ENCODE peak calls at places on chromosomes 6 and 20, in nine cellular contexts. G, V, Q, N, M, P, H, K and Z are unnamed samples. For H3K4me1, the result is how much of the 10 kb centered on the place peaks cover.

GRCh38 chr6:13360671-13361540 is 32.6 kb upstream of the TBC1D7 start:
- DNase-seq in Q (peak), H (no peak), G (no peak), K (no peak), M (no peak), V (peak), N (no peak), P (no peak), Z (no peak)

GRCh38 chr20:62405981-62406513 is 1.0 kb downstream of the CABLES2 start:
- DNase-seq in K (no peak), M (no peak), H (no peak), V (no peak), N (no peak), Q (no peak), G (no peak), P (no peak), Z (no peak)

GRCh38 chr6:26065952-26066380 is 21.3 kb upstream of the HFE start:
- DNase-seq in G (peak), V (peak), K (peak), P (peak), M (peak), H (peak), Q (peak), N (peak), Z (peak)

GRCh38 chr20:4699957-4700356 is 21.8 kb upstream of the PRND start:
- DNase-seq in P (no peak), M (no peak), V (no peak), H (no peak), N (no peak), Q (no peak), K (no peak), G (no peak), Z (no peak)

GRCh38 chr6:153947817-153948447 is 91.1 kb upstream of the OPRM1 start:
- DNase-seq in H (peak), P (no peak), G (peak), M (peak), V (peak), K (peak), N (peak), Q (no peak), Z (peak)

GRCh38 chr20:32903666-32904175 is 45.0 kb downstream of the EFCAB8 start:
- DNase-seq in G (no peak), Q (no peak), K (no peak), N (no peak), V (no peak), H (no peak), M (no peak), P (no peak), Z (no peak)

GRCh38 chr20:36855241-36855657 is 20.7 kb upstream of the TLDC2 start:
- DNase-seq in N (no peak), Q (no peak), K (no peak), G (no peak), P (no peak), M (peak), H (no peak), V (no peak), Z (no peak)

GRCh38 chr20:62252342-62252966 is 14.1 kb downstream of the OSBPL2 start:
- DNase-seq in Q (no peak), V (no peak), M (no peak), H (no peak), K (no peak), G (no peak), N (no peak), P (peak), Z (no peak)

GRCh38 chr20:34473262-34473883 is 42.8 kb upstream of the DYNLRB1 start:
- DNase-seq in P (peak), N (peak), K (peak), M (peak), Q (peak), H (peak), G (peak), V (peak), Z (peak)

GRCh38 chr6:111736005-111736607 is 130.4 kb upstream of the TRAF3IP2 start:
- DNase-seq in H (no peak), Q (no peak), G (no peak), N (no peak), K (no peak), M (peak), P (peak), V (no peak), Z (no peak)

GRCh38 chr6:76631641-76632040 is 559.2 kb upstream of the IMPG1 start:
- DNase-seq in H (no peak), G (no peak), M (no peak), V (no peak), N (no peak), Q (no peak), P (no peak), K (no peak), Z (no peak)

GRCh38 chr20:54630582-54630981 is 155.2 kb downstream of the DOK5 start:
- DNase-seq in V (no peak), M (no peak), H (no peak), G (no peak), N (no peak), P (no peak), K (no peak), Q (no peak), Z (no peak)

GRCh38 chr6:21138359-21139094 is 455.0 kb upstream of the SOX4 start:
- DNase-seq in K (no peak), P (no peak), N (no peak), G (no peak), H (no peak), Q (peak), V (no peak), M (peak), Z (no peak)

GRCh38 chr6:166955865-166956443 is 396 bp downstream of the RNASET2 start:
- DNase-seq in M (peak), P (peak), G (no peak), K (no peak), N (no peak), H (no peak), Q (peak), V (no peak), Z (peak)

GRCh38 chr20:23156842-23157423 is 70.8 kb upstream of the CD93 start:
- DNase-seq in M (peak), G (no peak), P (no peak), V (no peak), K (no peak), H (no peak), Q (peak), N (no peak), Z (no peak)
- H3K4me1 ChIP-seq in M (half or more), G (under half), P (under half), V (under half), K (under half), H (under half), Q (under half), N (under half), Z (half or more)

DNA sequence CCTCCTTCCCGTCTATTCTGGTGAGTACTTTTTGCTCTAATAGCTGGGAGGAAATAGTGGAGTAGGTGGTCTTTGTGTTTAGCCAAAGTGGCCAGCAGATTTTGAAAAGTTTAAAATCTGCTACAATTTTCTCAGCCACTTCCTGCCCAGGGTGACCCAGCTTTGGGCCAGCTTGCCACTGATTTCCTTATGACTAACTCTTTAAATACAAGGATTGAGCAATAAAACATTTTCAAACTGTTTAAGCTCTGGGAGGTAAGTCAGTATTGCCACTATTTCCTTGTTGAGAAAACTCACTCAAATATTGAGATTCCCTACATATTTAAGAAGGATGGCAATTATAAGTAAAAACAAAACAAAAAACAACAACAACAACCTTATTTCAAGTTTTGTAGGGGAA is 54.5 kb downstream of the TRMT11 start:
- DNase-seq in K (peak), M (peak), G (no peak), V (no peak), Q (peak), P (peak), N (no peak), H (no peak), Z (no peak)
- H3K9ac ChIP-seq in K (no peak), M (no peak), G (no peak), V (no peak), Q (no peak), P (no peak), N (no peak), H (no peak), Z (no peak)

DNA sequence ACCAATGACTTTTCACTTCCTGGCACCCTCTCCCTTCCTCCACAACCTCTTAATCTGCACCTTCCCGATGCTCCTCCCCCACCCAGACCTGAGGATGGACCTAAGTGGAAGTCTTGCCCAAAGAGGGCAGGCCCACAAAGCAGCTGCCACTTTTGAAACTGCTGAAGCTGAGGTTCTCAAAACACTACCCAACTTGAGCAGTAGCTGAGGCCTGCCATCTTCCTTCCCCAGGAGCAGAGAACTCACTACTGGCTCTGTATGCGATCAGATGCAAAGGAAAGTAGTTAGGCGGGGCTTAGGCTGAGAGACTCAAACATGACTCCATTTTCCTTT is 1.5 kb downstream of the HM13 start:
- DNase-seq in H (no peak), P (no peak), K (no peak), M (peak), V (no peak), G (no peak), N (no peak), Q (no peak), Z (no peak)
- H3K27ac ChIP-seq in H (no peak), P (no peak), K (peak), M (peak), V (no peak), G (no peak), N (peak), Q (no peak), Z (peak)

GRCh38 chr20:19737025-19737424 is 21.0 kb upstream of the RIN2 start:
- DNase-seq in M (peak), P (peak), H (no peak), V (no peak), N (no peak), G (no peak), K (peak), Q (peak), Z (no peak)
- H3K4me1 ChIP-seq in M (under half), P (under half), H (under half), V (under half), N (under half), G (under half), K (under half), Q (under half), Z (under half)

GRCh38 chr6:7146079-7146828 is 38.5 kb downstream of the RREB1 start:
- DNase-seq in M (peak), Q (peak), K (peak), H (no peak), P (peak), N (no peak), V (peak), G (no peak), Z (peak)
- H3K9ac ChIP-seq in M (peak), Q (no peak), K (peak), H (no peak), P (peak), N (no peak), V (peak), G (no peak), Z (peak)

GRCh38 chr6:32658268-32658897 is 8.1 kb downstream of the HLA-DQB1 start:
- DNase-seq in P (no peak), H (no peak), K (no peak), Q (no peak), V (no peak), N (no peak), M (no peak), G (no peak), Z (no peak)
- H3K27ac ChIP-seq in P (no peak), H (peak), K (no peak), Q (no peak), V (no peak), N (no peak), M (no peak), G (no peak), Z (no peak)

DNA sequence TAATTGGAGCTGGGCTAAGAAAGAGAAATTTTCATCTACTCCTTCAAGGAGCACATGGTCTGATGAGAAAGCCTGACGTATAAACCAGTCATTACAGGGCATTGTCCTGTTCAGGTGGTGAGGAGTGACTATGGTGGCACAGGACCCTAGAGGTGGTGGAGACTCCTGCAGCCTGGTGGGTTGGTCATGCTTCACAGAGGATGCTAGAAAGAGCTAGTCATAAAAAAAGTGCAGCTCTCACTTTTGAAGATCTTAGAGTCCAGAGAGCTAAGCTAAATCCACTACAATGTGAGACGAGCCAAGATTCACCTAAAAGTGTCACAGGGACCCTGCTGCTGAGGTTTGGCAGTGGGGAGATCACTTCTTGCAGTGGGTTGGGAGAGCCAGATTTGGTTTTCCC is 9.8 kb upstream of the ZNF831 start:
- DNase-seq in Q (no peak), V (no peak), K (no peak), M (no peak), P (no peak), H (no peak), N (no peak), G (no peak), Z (no peak)
- H3K4me1 ChIP-seq in Q (under half), V (under half), K (under half), M (under half), P (under half), H (under half), N (under half), G (under half), Z (under half)

GRCh38 chr6:46054531-46054930 is 38.9 kb upstream of the CLIC5 start:
- DNase-seq in H (no peak), M (no peak), K (no peak), V (no peak), Q (no peak), G (no peak), N (no peak), P (no peak), Z (no peak)

GRCh38 chr6:46051962-46052361 is 36.3 kb upstream of the CLIC5 start:
- DNase-seq in H (no peak), K (no peak), Q (peak), N (no peak), G (no peak), V (no peak), M (peak), P (no peak), Z (no peak)

GRCh38 chr6:46050845-46051405 is 35.3 kb upstream of the CLIC5 start:
- DNase-seq in P (no peak), G (no peak), N (no peak), K (no peak), Q (no peak), H (no peak), M (no peak), V (no peak), Z (no peak)

GRCh38 chr6:46052479-46052878 is 36.8 kb upstream of the CLIC5 start:
- DNase-seq in Q (no peak), M (no peak), P (no peak), V (no peak), K (no peak), H (no peak), G (no peak), N (no peak), Z (no peak)

GRCh38 chr6:46053034-46053933 is 37.6 kb upstream of the CLIC5 start:
- DNase-seq in K (no peak), V (no peak), N (no peak), P (no peak), Q (no peak), M (no peak), G (no peak), H (no peak), Z (no peak)
- H3K9ac ChIP-seq in K (no peak), V (no peak), N (no peak), P (no peak), Q (no peak), M (no peak), G (no peak), H (no peak), Z (no peak)

DNA sequence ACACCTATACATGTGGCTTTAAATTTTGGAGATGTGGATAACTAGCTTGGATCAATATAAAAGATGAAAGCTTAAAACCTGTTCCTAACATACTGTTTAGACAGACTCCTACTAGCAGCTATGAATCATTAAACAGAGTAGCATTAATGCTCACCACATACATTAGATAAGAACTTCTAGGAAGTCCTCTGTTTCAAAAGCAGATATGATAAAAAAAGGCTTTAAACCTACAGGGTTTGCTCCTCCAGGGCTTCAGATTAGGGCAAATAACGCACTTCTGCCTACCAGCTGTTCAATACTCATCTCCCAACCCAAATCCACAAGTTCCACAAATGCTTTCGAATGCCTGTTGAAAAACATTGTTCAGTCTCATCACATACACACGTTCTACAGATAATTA is 1.5 kb downstream of the REPS1 start:
- DNase-seq in G (no peak), V (no peak), Q (peak), P (peak), M (peak), N (no peak), H (no peak), K (peak), Z (no peak)
- H3K27ac ChIP-seq in G (no peak), V (no peak), Q (peak), P (no peak), M (peak), N (no peak), H (no peak), K (peak), Z (peak)